ENCODE peak calls at places on chromosomes 1 and 21, in four cellular contexts. S is left lung, L is colonic mucosa, K is adrenal gland. J is an unnamed sample.
A peak's percentile ranks its signal among the peaks of the same experiment; 100 is the strongest.

GRCh38 chr21:33966324-33966949 is 50.8 kb upstream of the ATP5PO start:
- DNase-seq in S (no peak), L (no peak), K (no peak), J (no peak)

GRCh38 chr1:88877382-88877825 is 14.0 kb downstream of the GTF2B start:
- DNase-seq in S (no peak), L (no peak), K (no peak), J (no peak)

GRCh38 chr1:166273618-166274017 is 106.8 kb upstream of the FAM78B start:
- DNase-seq in S (no peak), L (no peak), K (no peak), J (no peak)

GRCh38 chr1:105270966-105271365 is 1521.3 kb downstream of the AMY1C start:
- DNase-seq in S (no peak), L (no peak), K (no peak), J (no peak)

GRCh38 chr1:30936541-30937171 is 28.1 kb upstream of the SDC3 start:
- DNase-seq in S (no peak), L (no peak), K (no peak), J (no peak)

GRCh38 chr1:219837274-219837993 is 90.9 kb downstream of the SLC30A10 start:
- DNase-seq in S (no peak), L (peak; percentile 46), K (peak; percentile 36), J (no peak)

GRCh38 chr1:218439541-218440295 is 94.6 kb downstream of the TGFB2 start:
- DNase-seq in S (no peak), L (no peak), K (no peak), J (no peak)

GRCh38 chr1:18037651-18038050 is 69.9 kb upstream of the IGSF21 start:
- DNase-seq in S (no peak), L (no peak), K (no peak), J (no peak)

GRCh38 chr1:2882968-2883696 is 81.6 kb upstream of the TTC34 start:
- DNase-seq in S (no peak), L (no peak), K (no peak), J (no peak)
- H3K9me3 ChIP-seq in S (no peaks in the 10 kb centered on the region), L (no peaks in the 10 kb centered on the region), K (no peaks in the 10 kb centered on the region), J (no peaks in the 10 kb centered on the region)

GRCh38 chr1:71252900-71253299 is 172.1 kb upstream of the ZRANB2 start:
- DNase-seq in S (no peak), L (no peak), K (no peak), J (no peak)
- H3K9me3 ChIP-seq in S (no peaks in the 10 kb centered on the region), L (no peaks in the 10 kb centered on the region), K (no peaks in the 10 kb centered on the region), J (no peaks in the 10 kb centered on the region)

GRCh38 chr1:25728301-25728935 is 71.6 kb upstream of the SELENON start:
- DNase-seq in S (peak; percentile 23), L (no peak), K (no peak), J (no peak)
- H3K9me3 ChIP-seq in S (no peaks in the 10 kb centered on the region), L (no peaks in the 10 kb centered on the region), K (no peaks in the 10 kb centered on the region), J (no peaks in the 10 kb centered on the region)

DNA sequence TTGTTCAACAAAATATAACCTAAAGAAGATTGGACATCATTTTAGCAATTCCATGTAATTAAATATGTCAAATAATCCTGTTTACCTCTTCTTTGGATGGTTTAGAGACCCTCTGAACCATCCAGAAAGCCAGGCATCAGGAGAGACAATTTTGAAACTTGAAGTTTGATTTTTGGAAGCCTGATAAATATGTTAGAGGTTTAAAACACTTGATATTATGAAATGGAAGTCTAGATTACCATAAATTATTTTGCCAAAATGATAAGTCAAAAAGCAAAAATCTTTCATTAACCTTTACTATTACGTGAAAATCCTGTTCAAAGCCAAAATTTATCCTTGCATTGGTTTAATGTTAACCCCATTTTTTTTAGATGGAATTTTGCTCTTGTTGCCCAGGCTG is 43.5 kb downstream of the CCDC30 start:
- DNase-seq in S (no peak), L (no peak), K (no peak), J (no peak)
- H3K9me3 ChIP-seq in S (peaks cover 3% of the 10 kb centered on the region), L (peaks cover 7% of the 10 kb centered on the region), K (peaks cover 4% of the 10 kb centered on the region), J (peaks cover 22% of the 10 kb centered on the region)

GRCh38 chr1:212701910-212702309 is 2.3 kb upstream of the BATF3 start:
- DNase-seq in S (no peak), L (peak; percentile 37), K (no peak), J (no peak)
- H3K9me3 ChIP-seq in S (no peaks in the 10 kb centered on the region), L (no peaks in the 10 kb centered on the region), K (no peaks in the 10 kb centered on the region), J (no peaks in the 10 kb centered on the region)

DNA sequence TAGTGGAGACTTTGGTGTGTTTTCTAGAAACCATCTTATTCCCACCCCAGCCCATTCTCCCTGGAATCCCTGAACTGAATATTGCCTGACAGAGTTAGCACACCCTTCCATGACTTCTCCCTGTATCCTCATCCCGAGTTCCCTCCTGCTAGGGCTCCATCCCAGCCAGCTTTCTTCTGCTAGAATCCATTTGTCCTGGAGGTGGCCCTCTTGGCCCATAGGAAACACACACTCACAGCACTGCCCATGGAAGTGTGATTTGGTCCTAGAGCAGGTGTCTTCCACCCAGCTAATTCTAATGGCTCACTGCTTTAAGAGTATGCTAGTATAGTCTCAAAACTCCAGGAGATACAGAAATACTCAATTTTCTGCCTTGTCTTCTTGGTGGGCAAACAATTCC is 4.1 kb downstream of the KRTAP15-1 start:
- DNase-seq in S (no peak), L (no peak), K (no peak), J (no peak)
- H3K9me3 ChIP-seq in S (no peaks in the 10 kb centered on the region), L (no peaks in the 10 kb centered on the region), K (no peaks in the 10 kb centered on the region), J (no peaks in the 10 kb centered on the region)

DNA sequence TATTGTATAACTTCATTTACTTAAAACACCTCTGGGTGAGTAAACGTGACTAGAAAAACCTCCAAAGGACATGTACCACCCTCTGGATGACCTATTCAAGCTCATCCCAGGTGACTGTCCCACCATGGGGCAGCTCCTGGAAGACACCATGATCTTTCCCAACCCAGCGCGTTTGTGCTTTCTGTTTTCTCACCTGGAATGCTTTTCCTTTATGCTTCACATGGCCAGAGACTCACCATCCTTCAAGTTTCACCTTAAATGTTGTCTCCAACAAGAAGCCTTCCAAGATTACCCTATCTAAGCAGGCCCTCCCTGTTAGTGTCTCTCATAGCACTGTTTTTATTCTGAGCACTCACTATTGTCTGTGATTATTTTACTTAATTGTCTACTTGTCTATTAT is 11.1 kb downstream of the CYP4B1 start:
- DNase-seq in S (no peak), L (no peak), K (no peak), J (no peak)
- H3K9me3 ChIP-seq in S (no peaks in the 10 kb centered on the region), L (no peaks in the 10 kb centered on the region), K (no peaks in the 10 kb centered on the region), J (no peaks in the 10 kb centered on the region)

DNA sequence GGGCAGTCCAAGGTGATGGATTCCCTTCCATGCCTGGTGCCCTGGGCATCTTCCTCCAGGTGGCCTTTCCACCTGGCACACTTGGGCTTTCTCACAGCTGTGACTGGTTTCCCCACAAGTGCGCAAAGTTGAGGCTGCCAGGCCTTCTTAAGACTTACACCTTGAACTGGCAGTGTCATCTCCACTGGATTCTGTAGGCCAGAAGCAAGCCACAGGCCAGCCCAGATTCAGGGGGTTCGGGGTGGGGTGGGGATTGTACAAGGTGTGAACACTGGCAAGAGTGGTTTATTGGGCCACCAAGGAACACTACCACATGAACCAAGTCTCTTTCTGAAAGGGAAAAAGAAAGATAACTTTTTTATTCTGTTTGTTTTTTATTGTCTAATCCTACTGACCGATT is 27.2 kb downstream of the DYRK1A start:
- DNase-seq in S (no peak), L (no peak), K (no peak), J (no peak)
- H3K9me3 ChIP-seq in S (no peaks in the 10 kb centered on the region), L (no peaks in the 10 kb centered on the region), K (no peaks in the 10 kb centered on the region), J (no peaks in the 10 kb centered on the region)

DNA sequence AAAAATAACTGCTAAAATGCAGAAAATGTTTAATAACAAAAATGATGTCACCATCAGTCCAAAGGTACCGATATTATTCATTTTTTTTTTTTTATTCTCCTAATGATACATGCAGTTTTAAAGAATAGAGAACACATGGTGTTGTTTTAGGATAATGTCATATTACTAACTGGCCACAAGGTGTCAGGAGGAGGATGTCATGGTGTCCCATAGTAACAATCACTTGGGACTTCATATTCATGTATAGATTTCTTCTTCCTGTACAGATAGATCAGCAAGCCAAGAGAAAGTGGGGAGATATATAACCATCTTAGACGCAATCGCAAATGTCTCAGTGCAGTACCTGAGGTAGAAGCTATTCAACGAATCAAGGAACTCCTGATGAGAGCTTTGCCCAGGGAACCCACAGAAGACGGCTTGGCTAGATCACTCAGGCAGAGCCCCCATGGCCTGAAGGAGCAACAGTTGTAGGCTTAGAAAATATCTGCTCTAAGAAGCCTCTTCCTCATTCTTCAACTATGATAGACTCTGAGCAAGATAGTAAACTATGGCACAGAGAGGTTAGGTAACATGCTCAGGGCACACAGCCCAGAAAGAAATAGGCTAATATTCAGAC is 12.3 kb downstream of the OR2T11 start:
- DNase-seq in S (no peak), L (no peak), K (no peak), J (no peak)
- H3K9me3 ChIP-seq in S (no peaks in the 10 kb centered on the region), L (no peaks in the 10 kb centered on the region), K (no peaks in the 10 kb centered on the region), J (no peaks in the 10 kb centered on the region)

GRCh38 chr1:239221656-239222055 is 164.7 kb upstream of the CHRM3 start:
- DNase-seq in S (no peak), L (no peak), K (no peak), J (no peak)

GRCh38 chr1:239222999-239223398 is 163.4 kb upstream of the CHRM3 start:
- DNase-seq in S (no peak), L (no peak), K (no peak), J (no peak)

GRCh38 chr1:239224100-239224499 is 162.3 kb upstream of the CHRM3 start:
- DNase-seq in S (no peak), L (no peak), K (no peak), J (no peak)

GRCh38 chr1:239228451-239228850 is 157.9 kb upstream of the CHRM3 start:
- DNase-seq in S (no peak), L (no peak), K (no peak), J (no peak)

GRCh38 chr1:239225396-239225795 is 161.0 kb upstream of the CHRM3 start:
- DNase-seq in S (no peak), L (no peak), K (no peak), J (no peak)
- H3K9me3 ChIP-seq in S (no peaks in the 10 kb centered on the region), L (no peaks in the 10 kb centered on the region), K (no peaks in the 10 kb centered on the region), J (no peaks in the 10 kb centered on the region)